ENCODE peak calls at places on chromosomes 11 and 22, in five cellular contexts. One of them, this sample, is unnamed.

GRCh38 chr22:44033689-44034088 is 9.6 kb downstream of the PARVB start:
- DNase-seq in A549: no peak
- DNase-seq in K562: no peak
- DNase-seq in H1: no peak
- DNase-seq in HepG2: no peak
- DNase-seq in this sample: peak

GRCh38 chr11:10139081-10139480 is 154.9 kb downstream of the SBF2 start:
- DNase-seq in A549: no peak
- DNase-seq in K562: no peak
- DNase-seq in H1: no peak
- DNase-seq in HepG2: no peak
- DNase-seq in this sample: no peak

GRCh38 chr11:59172345-59173079 is 580 bp downstream of the DTX4 start:
- DNase-seq in A549: no peak
- DNase-seq in K562: no peak
- DNase-seq in H1: peak
- DNase-seq in HepG2: peak
- DNase-seq in this sample: no peak

GRCh38 chr11:12835286-12835685 is 161.1 kb downstream of the TEAD1 start:
- DNase-seq in A549: no peak
- DNase-seq in K562: no peak
- DNase-seq in H1: no peak
- DNase-seq in HepG2: no peak
- DNase-seq in this sample: no peak

GRCh38 chr11:106167085-106167484 is 89.6 kb downstream of the AASDHPPT start:
- DNase-seq in A549: no peak
- DNase-seq in K562: no peak
- DNase-seq in H1: no peak
- DNase-seq in HepG2: no peak
- DNase-seq in this sample: no peak

GRCh38 chr11:47991266-47991830 is 11.0 kb downstream of the PTPRJ start:
- DNase-seq in A549: no peak
- DNase-seq in K562: peak
- DNase-seq in H1: no peak
- DNase-seq in HepG2: no peak
- DNase-seq in this sample: no peak

GRCh38 chr11:31499576-31500178 is 9.7 kb downstream of the IMMP1L start:
- DNase-seq in A549: no peak
- DNase-seq in K562: no peak
- DNase-seq in H1: no peak
- DNase-seq in HepG2: no peak
- DNase-seq in this sample: peak

GRCh38 chr22:39907605-39908097 is 6.8 kb downstream of the GRAP2 start:
- DNase-seq in A549: no peak
- DNase-seq in K562: no peak
- DNase-seq in H1: no peak
- DNase-seq in HepG2: no peak
- DNase-seq in this sample: no peak

GRCh38 chr11:2964782-2965181 is 27.3 kb downstream of the NAP1L4 start:
- DNase-seq in A549: no peak
- DNase-seq in K562: no peak
- DNase-seq in H1: no peak
- DNase-seq in HepG2: no peak
- DNase-seq in this sample: no peak

GRCh38 chr11:61791737-61792309 is 576 bp downstream of the TMEM258 start:
- DNase-seq in A549: peak
- DNase-seq in K562: peak
- DNase-seq in H1: no peak
- DNase-seq in HepG2: peak
- DNase-seq in this sample: peak

GRCh38 chr11:8059571-8060011 is 21.4 kb upstream of the TUB start:
- DNase-seq in A549: no peak
- DNase-seq in K562: no peak
- DNase-seq in H1: no peak
- DNase-seq in HepG2: no peak
- DNase-seq in this sample: no peak

GRCh38 chr11:66080055-66080817 is 10.2 kb downstream of the PACS1 start:
- DNase-seq in A549: peak
- DNase-seq in K562: peak
- DNase-seq in H1: no peak
- DNase-seq in HepG2: peak
- DNase-seq in this sample: peak

GRCh38 chr11:76808996-76809395 is 25.8 kb downstream of the TSKU start:
- DNase-seq in A549: no peak
- DNase-seq in K562: no peak
- DNase-seq in H1: no peak
- DNase-seq in HepG2: no peak
- DNase-seq in this sample: no peak

GRCh38 chr11:73157141-73158010 is 15.3 kb upstream of the FCHSD2 start:
- DNase-seq in A549: no peak
- DNase-seq in K562: no peak
- DNase-seq in H1: no peak
- DNase-seq in HepG2: peak
- DNase-seq in this sample: peak

GRCh38 chr11:74650498-74650897 is 58.1 kb downstream of the POLD3 start:
- DNase-seq in A549: no peak
- DNase-seq in K562: no peak
- DNase-seq in H1: no peak
- DNase-seq in HepG2: no peak
- DNase-seq in this sample: peak

GRCh38 chr22:24091551-24092420 is 80.7 kb downstream of the CABIN1 start:
- DNase-seq in A549: no peak
- DNase-seq in K562: peak
- DNase-seq in H1: no peak
- DNase-seq in HepG2: no peak
- DNase-seq in this sample: no peak

GRCh38 chr11:19076744-19077589 is 16.4 kb upstream of the MRGPRX2 start:
- DNase-seq in A549: peak
- DNase-seq in K562: peak
- DNase-seq in H1: peak
- DNase-seq in HepG2: peak
- DNase-seq in this sample: peak

GRCh38 chr11:19077965-19078364 is 17.4 kb upstream of the MRGPRX2 start:
- DNase-seq in A549: no peak
- DNase-seq in K562: no peak
- DNase-seq in H1: no peak
- DNase-seq in HepG2: no peak
- DNase-seq in this sample: no peak

GRCh38 chr11:19079643-19080440 is 19.3 kb upstream of the MRGPRX2 start:
- DNase-seq in A549: no peak
- DNase-seq in K562: no peak
- DNase-seq in H1: no peak
- DNase-seq in HepG2: no peak
- DNase-seq in this sample: peak

GRCh38 chr11:19083166-19083565 is 22.6 kb upstream of the MRGPRX2 start:
- DNase-seq in A549: no peak
- DNase-seq in K562: no peak
- DNase-seq in H1: no peak
- DNase-seq in HepG2: no peak
- DNase-seq in this sample: no peak

GRCh38 chr11:19080579-19080993 is 20.1 kb upstream of the MRGPRX2 start:
- DNase-seq in A549: no peak
- DNase-seq in K562: no peak
- DNase-seq in H1: no peak
- DNase-seq in HepG2: peak
- DNase-seq in this sample: peak
- TF ChIP-seq MAFK in A549: no peak
- TF ChIP-seq MAFK in K562: no peak
- TF ChIP-seq MAFK in H1: no peak
- TF ChIP-seq MAFK in HepG2: no peak
- TF ChIP-seq MAFK in this sample: no peak

GRCh38 chr22:28791124-28791523 is 9.2 kb downstream of the XBP1 start:
- DNase-seq in A549: no peak
- DNase-seq in K562: no peak
- DNase-seq in H1: no peak
- DNase-seq in HepG2: no peak
- DNase-seq in this sample: no peak

GRCh38 chr22:28795071-28795693 is 5.2 kb downstream of the XBP1 start:
- DNase-seq in A549: no peak
- DNase-seq in K562: no peak
- DNase-seq in H1: no peak
- DNase-seq in HepG2: no peak
- DNase-seq in this sample: no peak

GRCh38 chr22:28793976-28794584 is 6.3 kb downstream of the XBP1 start:
- DNase-seq in A549: no peak
- DNase-seq in K562: no peak
- DNase-seq in H1: no peak
- DNase-seq in HepG2: no peak
- DNase-seq in this sample: no peak

GRCh38 chr22:28791841-28792490 is 8.4 kb downstream of the XBP1 start:
- DNase-seq in A549: no peak
- DNase-seq in K562: no peak
- DNase-seq in H1: no peak
- DNase-seq in HepG2: no peak
- DNase-seq in this sample: peak

DNA sequence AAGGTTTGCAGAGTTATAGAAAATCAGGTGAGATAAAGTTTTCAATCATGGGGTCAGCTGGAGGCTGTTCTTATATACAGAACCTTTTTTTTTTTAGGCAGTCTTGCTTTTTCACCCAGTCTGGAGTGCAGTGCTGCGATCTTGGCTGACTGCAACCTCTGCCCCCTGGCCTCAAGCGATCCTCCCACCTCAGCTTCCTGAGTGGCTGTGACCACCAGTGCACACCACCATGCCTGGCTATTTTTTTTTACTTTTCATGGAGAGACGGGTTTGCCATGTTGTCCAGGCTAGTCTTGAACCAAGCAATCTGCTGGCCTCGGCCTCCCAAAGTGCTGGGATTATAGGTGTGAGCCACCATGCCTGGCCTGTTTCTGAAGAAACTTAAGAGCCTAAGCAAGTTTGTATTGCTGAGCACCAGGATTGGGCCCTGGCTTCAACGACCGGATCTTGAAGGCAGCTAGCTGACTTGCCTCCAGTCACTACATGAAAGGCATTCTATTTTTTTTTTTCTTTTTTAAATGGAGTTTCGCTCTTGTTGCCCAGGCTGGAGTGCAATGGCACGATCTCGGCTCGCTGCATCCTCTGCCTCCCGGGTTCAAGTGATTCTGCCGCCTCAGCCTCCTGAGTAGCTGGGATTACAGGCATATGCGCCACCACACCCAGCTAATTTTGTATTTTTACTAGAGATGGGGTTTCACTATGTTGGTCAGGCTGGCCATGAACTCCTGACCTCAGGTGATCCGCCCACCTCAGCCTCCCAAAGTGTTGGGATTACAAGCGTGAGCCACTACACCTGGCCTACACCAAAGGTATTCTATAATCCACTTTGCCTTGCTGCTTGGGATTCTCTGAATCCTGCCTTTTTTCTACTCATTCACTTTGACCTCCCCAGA is 7.6 kb downstream of the XBP1 start:
- DNase-seq in A549: no peak
- DNase-seq in K562: no peak
- DNase-seq in H1: no peak
- DNase-seq in HepG2: no peak
- DNase-seq in this sample: no peak
- TF ChIP-seq MAFK in A549: no peak
- TF ChIP-seq MAFK in K562: no peak
- TF ChIP-seq MAFK in H1: no peak
- TF ChIP-seq MAFK in HepG2: no peak
- TF ChIP-seq MAFK in this sample: no peak

DNA sequence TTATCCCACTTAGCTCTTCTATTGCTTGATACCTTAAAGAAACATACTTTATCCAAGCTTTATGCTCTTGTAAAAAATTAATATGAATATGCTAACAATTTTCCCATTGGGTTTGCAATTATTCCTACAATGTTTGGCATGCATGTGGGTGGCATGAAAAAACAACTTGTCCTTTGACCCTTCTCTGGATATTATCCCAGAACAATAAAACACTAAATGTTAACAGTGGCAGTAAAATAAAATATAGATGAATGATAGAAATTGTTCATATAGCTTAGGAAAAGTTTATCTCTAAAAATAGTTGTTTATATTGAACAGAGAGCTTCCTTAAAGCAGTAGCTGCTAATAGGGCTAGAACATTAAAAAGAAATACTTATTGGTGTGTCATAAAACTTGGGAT is 860.5 kb upstream of the LRRC4C start:
- DNase-seq in A549: no peak
- DNase-seq in K562: no peak
- DNase-seq in H1: no peak
- DNase-seq in HepG2: no peak
- DNase-seq in this sample: no peak
- TF ChIP-seq MAFK in A549: no peak
- TF ChIP-seq MAFK in K562: no peak
- TF ChIP-seq MAFK in H1: no peak
- TF ChIP-seq MAFK in HepG2: no peak
- TF ChIP-seq MAFK in this sample: no peak

DNA sequence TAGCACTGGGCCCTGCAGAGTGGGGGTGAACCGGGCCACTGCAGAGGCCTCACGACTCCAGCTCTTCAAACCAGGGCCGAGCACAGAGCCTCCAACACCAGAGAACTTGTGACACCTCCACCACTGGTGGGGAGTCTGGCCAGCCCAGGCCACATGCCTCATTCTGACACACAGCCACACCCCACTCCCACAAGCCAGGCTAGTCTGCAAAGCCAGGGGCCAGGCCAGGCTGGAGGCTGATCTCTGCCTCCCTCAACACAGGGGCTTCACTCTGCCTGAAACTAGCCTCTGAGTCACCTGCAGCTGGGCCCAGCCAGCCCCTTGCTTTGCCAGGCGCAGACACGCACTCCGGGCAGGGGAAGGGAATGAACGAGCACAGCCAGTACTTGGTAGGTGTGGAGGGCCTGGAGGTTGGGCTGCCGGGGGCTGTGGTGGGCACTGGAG is 102.9 kb downstream of the MED15 start:
- DNase-seq in A549: no peak
- DNase-seq in K562: no peak
- DNase-seq in H1: no peak
- DNase-seq in HepG2: no peak
- DNase-seq in this sample: no peak
- TF ChIP-seq MAFK in A549: no peak
- TF ChIP-seq MAFK in K562: no peak
- TF ChIP-seq MAFK in H1: no peak
- TF ChIP-seq MAFK in HepG2: no peak
- TF ChIP-seq MAFK in this sample: no peak

This sample was measured in IMR-90.